ENCODE peak calls at places on chromosomes 3 and 15, in seven cellular contexts. R, W, J, A, N, Z and S are unnamed samples.
A peak's percentile ranks its signal among the peaks of the same experiment; 100 is the strongest.

GRCh38 chr15:66251790-66252355 is 1.7 kb downstream of the MEGF11 start:
- DNase-seq in R (no peak), W (no peak), J (no peak), A (no peak), N (no peak), Z (no peak), S (no peak)

GRCh38 chr3:141227752-141228151 is 3.9 kb upstream of the PXYLP1 start:
- DNase-seq in R (peak; percentile 77), W (no peak), J (no peak), A (no peak), N (no peak), Z (no peak), S (no peak)

GRCh38 chr3:11290743-11291680 is 18.8 kb downstream of the ATG7 start:
- DNase-seq in R (no peak), W (no peak), J (no peak), A (no peak), N (no peak), Z (no peak), S (no peak)

GRCh38 chr3:38397320-38397719 is 50.7 kb downstream of the XYLB start:
- DNase-seq in R (no peak), W (no peak), J (peak; percentile 38), A (no peak), N (no peak), Z (no peak), S (no peak)

GRCh38 chr15:32843211-32843907 is 125.6 kb downstream of the GREM1 start:
- DNase-seq in R (no peak), W (no peak), J (no peak), A (no peak), N (no peak), Z (no peak), S (no peak)

GRCh38 chr15:48472756-48473155 is 141.5 kb downstream of the DUT start:
- DNase-seq in R (no peak), W (no peak), J (peak; percentile 39), A (no peak), N (no peak), Z (no peak), S (no peak)

GRCh38 chr15:70493787-70494514 is 269.4 kb downstream of the UACA start:
- DNase-seq in R (no peak), W (no peak), J (no peak), A (no peak), N (no peak), Z (peak; percentile 78), S (no peak)

GRCh38 chr15:89496155-89497098 is at the start of gene RHCG:
- DNase-seq in R (peak; percentile 61), W (no peak), J (peak; percentile 52), A (no peak), N (no peak), Z (no peak), S (no peak)

GRCh38 chr3:21859124-21859781 is 108.2 kb upstream of the ZNF385D start:
- DNase-seq in R (no peak), W (no peak), J (peak; percentile 14), A (no peak), N (no peak), Z (no peak), S (no peak)

GRCh38 chr3:138051946-138052802 is 42.2 kb downstream of the CLDN18 start:
- DNase-seq in R (peak; percentile 34), W (no peak), J (peak; percentile 38), A (peak; percentile 12), N (peak; percentile 68), Z (no peak), S (no peak)

GRCh38 chr15:70275461-70276138 is 177.9 kb upstream of the TLE3 start:
- DNase-seq in R (no peak), W (no peak), J (peak; percentile 16), A (no peak), N (no peak), Z (peak; percentile 39), S (no peak)

GRCh38 chr15:64701482-64701881 is 73.9 kb downstream of the RBPMS2 start:
- DNase-seq in R (no peak), W (no peak), J (no peak), A (no peak), N (no peak), Z (no peak), S (no peak)

GRCh38 chr3:61464785-61465184 is 96.6 kb upstream of the PTPRG start:
- DNase-seq in R (no peak), W (no peak), J (no peak), A (no peak), N (no peak), Z (no peak), S (no peak)

GRCh38 chr3:16523778-16524177 is 10.3 kb upstream of the RFTN1 start:
- DNase-seq in R (no peak), W (no peak), J (no peak), A (no peak), N (no peak), Z (no peak), S (no peak)

GRCh38 chr3:13403213-13403817 is 16.8 kb downstream of the NUP210 start:
- DNase-seq in R (no peak), W (no peak), J (no peak), A (no peak), N (no peak), Z (no peak), S (no peak)

GRCh38 chr3:144085964-144086363 is 114.3 kb downstream of the DIPK2A start:
- DNase-seq in R (no peak), W (no peak), J (peak; percentile 1), A (no peak), N (no peak), Z (no peak), S (no peak)

GRCh38 chr15:45169608-45170480 is 17.9 kb downstream of the SHF start:
- DNase-seq in R (peak; percentile 92), W (no peak), J (no peak), A (no peak), N (no peak), Z (no peak), S (no peak)

GRCh38 chr15:40302981-40303380 is 4.8 kb downstream of the PLCB2 start:
- DNase-seq in R (no peak), W (no peak), J (no peak), A (no peak), N (no peak), Z (peak; percentile 56), S (peak; percentile 55)
- H3K4me3 ChIP-seq in R (no peak overlapping the region), W (no peak overlapping the region), J (no peak overlapping the region), A (no peak overlapping the region), N (no peak overlapping the region), Z (no peak overlapping the region), S (no peak overlapping the region)

GRCh38 chr3:186141776-186142175 is 32.9 kb upstream of the ETV5 start:
- DNase-seq in R (no peak), W (no peak), J (no peak), A (no peak), N (no peak), Z (no peak), S (no peak)
- TF ChIP-seq POLR2AphosphoS5 in R (no peak), W (no peak), J (no peak), A (no peak), N (no peak), Z (no peak), S (no peak)

GRCh38 chr3:147359177-147360062 is 46.9 kb downstream of the ZIC4 start:
- DNase-seq in R (no peak), W (no peak), J (no peak), A (no peak), N (no peak), Z (no peak), S (no peak)
- H3K27me3 ChIP-seq in R (peaks cover 65% of the 10 kb centered on the region), W (peaks cover 3% of the 10 kb centered on the region), J (peaks cover 83% of the 10 kb centered on the region), A (no peaks in the 10 kb centered on the region), N (peaks cover 47% of the 10 kb centered on the region), Z (peaks cover 75% of the 10 kb centered on the region), S (peaks cover 58% of the 10 kb centered on the region)

GRCh38 chr15:40593588-40594428 is at the start of gene KNL1:
- DNase-seq in R (peak; percentile 86), W (peak; percentile 95), J (peak; percentile 100), A (peak; percentile 93), N (peak; percentile 90), Z (peak; percentile 96), S (peak; percentile 95)

GRCh38 chr15:40594429-40594836 is 384 bp downstream of the KNL1 start:
- DNase-seq in R (peak; percentile 80), W (no peak), J (no peak), A (peak; percentile 26), N (peak; percentile 52), Z (peak; percentile 88), S (peak; percentile 67)

GRCh38 chr15:40595219-40595618 is 1.2 kb downstream of the KNL1 start:
- DNase-seq in R (no peak), W (no peak), J (peak; percentile 23), A (no peak), N (no peak), Z (no peak), S (no peak)

GRCh38 chr15:40597024-40597423 is 3.0 kb downstream of the KNL1 start:
- DNase-seq in R (no peak), W (no peak), J (no peak), A (no peak), N (no peak), Z (no peak), S (no peak)

GRCh38 chr15:40595773-40596172 is 1.7 kb downstream of the KNL1 start:
- DNase-seq in R (no peak), W (no peak), J (no peak), A (no peak), N (no peak), Z (no peak), S (no peak)
- H3K4me3 ChIP-seq in R (peak overlapping the region; percentile 70), W (no peak overlapping the region), J (no peak overlapping the region), A (no peak overlapping the region), N (no peak overlapping the region), Z (no peak overlapping the region), S (no peak overlapping the region)

GRCh38 chr3:194139085-194139976 is 3.4 kb downstream of the HES1 start:
- DNase-seq in R (peak; percentile 83), W (no peak), J (peak; percentile 92), A (no peak), N (no peak), Z (no peak), S (peak; percentile 83)
- TF ChIP-seq POLR2AphosphoS5 in R (peak; percentile 82), W (peak; percentile 25), J (peak; percentile 47), A (no peak), N (no peak), Z (peak; percentile 12), S (peak; percentile 68)

GRCh38 chr3:196965112-196965803 is 3.4 kb downstream of the PIGZ start:
- DNase-seq in R (no peak), W (no peak), J (no peak), A (no peak), N (no peak), Z (no peak), S (peak; percentile 4)
- H3K27me3 ChIP-seq in R (no peaks in the 10 kb centered on the region), W (no peaks in the 10 kb centered on the region), J (no peaks in the 10 kb centered on the region), A (no peaks in the 10 kb centered on the region), N (no peaks in the 10 kb centered on the region), Z (no peaks in the 10 kb centered on the region), S (no peaks in the 10 kb centered on the region)

DNA sequence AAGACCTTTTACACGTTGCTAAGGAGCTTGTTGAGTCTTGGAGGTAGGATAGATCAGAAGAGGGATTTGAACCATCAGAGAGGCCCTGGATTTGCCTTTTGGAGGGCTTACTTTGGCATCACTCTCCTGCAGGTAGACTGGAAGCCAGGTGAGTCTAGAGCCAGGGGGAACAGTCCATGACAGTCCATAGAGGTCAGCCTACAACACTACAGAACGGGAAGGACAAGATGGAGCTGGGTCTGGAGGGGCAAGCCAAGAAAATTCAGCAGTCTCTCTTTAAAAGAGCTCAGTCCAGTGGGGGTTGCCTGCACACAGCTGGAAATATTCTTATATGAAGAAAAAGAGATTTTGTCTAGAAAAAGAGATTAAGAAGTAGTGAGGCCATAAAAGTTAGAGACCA is 60.7 kb downstream of the HHLA2 start:
- DNase-seq in R (no peak), W (no peak), J (no peak), A (no peak), N (no peak), Z (no peak), S (no peak)
- H3K4me3 ChIP-seq in R (no peak overlapping the region), W (no peak overlapping the region), J (no peak overlapping the region), A (no peak overlapping the region), N (no peak overlapping the region), Z (no peak overlapping the region), S (no peak overlapping the region)